ENCODE peak calls at places on chromosomes 6 and 20, in five cellular contexts. V, L, E, Z and J are unnamed samples.

GRCh38 chr20:44109951-44110361 is 77.0 kb downstream of the JPH2 start:
- DNase-seq in V (peak), E (no peak), L (no peak), Z (no peak), J (no peak)

GRCh38 chr6:4348462-4349112 is 213.2 kb upstream of the ECI2 start:
- DNase-seq in V (no peak), E (peak), Z (no peak), L (no peak), J (peak)

GRCh38 chr6:45663181-45664180 is 285.7 kb upstream of the SUPT3H start:
- DNase-seq in L (no peak), V (peak), Z (peak), E (peak), J (peak)

GRCh38 chr6:45714795-45715507 is 300.7 kb downstream of the CLIC5 start:
- DNase-seq in L (peak), E (peak), V (no peak), Z (peak), J (peak)

GRCh38 chr6:146287691-146288369 is 255.8 kb upstream of the RAB32 start:
- DNase-seq in V (no peak), L (no peak), Z (peak), E (peak), J (no peak)

GRCh38 chr20:3919352-3919751 is 30.2 kb downstream of the PANK2 start:
- DNase-seq in L (no peak), V (no peak), Z (no peak), E (peak), J (no peak)

GRCh38 chr20:11694467-11694866 is 223.2 kb upstream of the BTBD3 start:
- DNase-seq in V (no peak), Z (no peak), E (no peak), L (no peak), J (no peak)

GRCh38 chr6:117840541-117840983 is 66.5 kb upstream of the SLC35F1 start:
- DNase-seq in E (peak), Z (peak), L (peak), V (no peak), J (no peak)

GRCh38 chr6:69027861-69028260 is 392.8 kb downstream of the ADGRB3 start:
- DNase-seq in V (no peak), E (no peak), Z (no peak), L (no peak), J (no peak)

GRCh38 chr6:17820055-17820454 is 113.3 kb upstream of the NUP153 start:
- DNase-seq in E (no peak), V (no peak), Z (no peak), L (no peak), J (no peak)

GRCh38 chr6:32081168-32081624 is 27.9 kb downstream of the TNXB start:
- DNase-seq in V (peak), E (peak), Z (peak), L (no peak), J (no peak)